ENCODE peak calls at places on chromosomes 4 and X, in seven cellular contexts. E, O, R, W, P, C and G are unnamed samples.

GRCh38 chrX:943035-943434 is 269.4 kb downstream of the CRLF2 start:
- DNase-seq in E (no peak), O (no peak), R (no peak), W (no peak), P (no peak), C (no peak), G (no peak)

GRCh38 chr4:159871141-159871540 is 768.3 kb downstream of the RAPGEF2 start:
- DNase-seq in E (no peak), O (no peak), R (no peak), W (no peak), P (no peak), C (no peak), G (peak; percentile 28)

GRCh38 chr4:88359558-88359957 is 19.1 kb upstream of the HERC6 start:
- DNase-seq in E (no peak), O (no peak), R (no peak), W (no peak), P (no peak), C (no peak), G (no peak)

GRCh38 chr4:121156822-121157769 is 7.0 kb downstream of the TNIP3 start:
- DNase-seq in E (no peak), O (peak; percentile 3), R (peak; percentile 37), W (no peak), P (peak; percentile 35), C (peak; percentile 79), G (no peak)

GRCh38 chr4:14862881-14863280 is 139.4 kb upstream of the CPEB2 start:
- DNase-seq in E (no peak), O (no peak), R (no peak), W (no peak), P (no peak), C (no peak), G (no peak)

GRCh38 chr4:183130328-183131155 is 31.5 kb downstream of the WWC2 start:
- DNase-seq in E (no peak), O (no peak), R (peak; percentile 36), W (no peak), P (no peak), C (no peak), G (no peak)

GRCh38 chr4:86894465-86894864 is 2.2 kb upstream of the C4orf36 start:
- DNase-seq in E (no peak), O (peak; percentile 58), R (no peak), W (no peak), P (no peak), C (no peak), G (no peak)

GRCh38 chrX:101206471-101206870 is 13.1 kb upstream of the DRP2 start:
- DNase-seq in E (peak; percentile 63), O (peak; percentile 53), R (peak; percentile 23), W (no peak), P (no peak), C (no peak), G (no peak)

GRCh38 chr4:8688041-8688907 is 95.7 kb downstream of the CPZ start:
- DNase-seq in E (peak; percentile 54), O (no peak), R (no peak), W (no peak), P (no peak), C (peak; percentile 67), G (no peak)

GRCh38 chr4:188534917-188535316 is 395.7 kb downstream of the TRIML1 start:
- DNase-seq in E (no peak), O (no peak), R (no peak), W (no peak), P (no peak), C (no peak), G (no peak)

GRCh38 chrX:133151320-133151719 is 54.4 kb upstream of the USP26 start:
- DNase-seq in E (no peak), O (no peak), R (peak; percentile 80), W (no peak), P (no peak), C (no peak), G (peak; percentile 68)

GRCh38 chr4:2416564-2417195 is 1.8 kb downstream of the ZFYVE28 start:
- DNase-seq in E (no peak), O (no peak), R (no peak), W (no peak), P (peak; percentile 26), C (no peak), G (no peak)

GRCh38 chrX:96984538-96984937 is 100.8 kb downstream of the RPA4 start:
- DNase-seq in E (no peak), O (no peak), R (no peak), W (no peak), P (no peak), C (no peak), G (no peak)

GRCh38 chrX:29687687-29688086 is 527.7 kb upstream of the MAGEB2 start:
- DNase-seq in E (peak; percentile 62), O (peak; percentile 55), R (peak; percentile 26), W (no peak), P (no peak), C (no peak), G (no peak)

GRCh38 chr4:174714393-174715211 is 114.4 kb downstream of the GLRA3 start:
- DNase-seq in E (peak; percentile 77), O (peak; percentile 18), R (peak; percentile 57), W (no peak), P (peak; percentile 9), C (no peak), G (peak; percentile 9)

GRCh38 chr4:107548211-107548905 is 171.7 kb downstream of the PAPSS1 start:
- DNase-seq in E (no peak), O (no peak), R (no peak), W (no peak), P (no peak), C (no peak), G (no peak)

GRCh38 chr4:139530833-139531427 is 25.1 kb downstream of the SETD7 start:
- DNase-seq in E (peak; percentile 74), O (no peak), R (peak; percentile 54), W (no peak), P (peak; percentile 68), C (no peak), G (no peak)

GRCh38 chrX:27893871-27894270 is 86.1 kb downstream of the MAGEB10 start:
- DNase-seq in E (peak; percentile 92), O (no peak), R (no peak), W (no peak), P (no peak), C (no peak), G (no peak)

GRCh38 chrX:122439836-122440235 is 744.2 kb upstream of the GRIA3 start:
- DNase-seq in E (no peak), O (no peak), R (no peak), W (no peak), P (no peak), C (no peak), G (no peak)

GRCh38 chr4:109721033-109721432 is 8.8 kb downstream of the PLA2G12A start:
- DNase-seq in E (no peak), O (peak; percentile 27), R (no peak), W (no peak), P (no peak), C (no peak), G (no peak)

GRCh38 chr4:2925496-2925895 is 37.7 kb downstream of the NOP14 start:
- DNase-seq in E (no peak), O (no peak), R (no peak), W (no peak), P (no peak), C (no peak), G (no peak)

GRCh38 chrX:9785944-9786741 is at the start of gene SHROOM2:
- DNase-seq in E (no peak), O (no peak), R (peak; percentile 10), W (no peak), P (no peak), C (no peak), G (no peak)

GRCh38 chrX:55524487-55524886 is 34.8 kb upstream of the USP51 start:
- DNase-seq in E (peak; percentile 26), O (no peak), R (no peak), W (no peak), P (no peak), C (no peak), G (no peak)

GRCh38 chrX:13046035-13046851 is 1.8 kb upstream of the FAM9C start:
- DNase-seq in E (no peak), O (no peak), R (no peak), W (no peak), P (no peak), C (no peak), G (no peak)

GRCh38 chr4:186536285-186536684 is 19.1 kb downstream of the MTNR1A start:
- DNase-seq in E (peak; percentile 43), O (no peak), R (no peak), W (no peak), P (no peak), C (no peak), G (no peak)

GRCh38 chr4:174012135-174012923 is 271.1 kb downstream of the FBXO8 start:
- DNase-seq in E (peak; percentile 14), O (peak; percentile 53), R (no peak), W (no peak), P (no peak), C (no peak), G (no peak)

GRCh38 chrX:427812-428725 is 41.4 kb upstream of the PPP2R3B start:
- DNase-seq in E (peak; percentile 31), O (no peak), R (no peak), W (no peak), P (no peak), C (no peak), G (no peak)

GRCh38 chr4:72295966-72296557 is 264.3 kb downstream of the NPFFR2 start:
- DNase-seq in E (peak; percentile 76), O (peak; percentile 5), R (peak; percentile 70), W (no peak), P (no peak), C (no peak), G (no peak)

GRCh38 chr4:142697928-142698327 is 148.2 kb downstream of the INPP4B start:
- DNase-seq in E (no peak), O (no peak), R (no peak), W (no peak), P (no peak), C (no peak), G (no peak)